ENCODE peak calls at places on chromosomes 6 and 20, in five cellular contexts. One of them, this sample, is unnamed.
A peak's percentile ranks its signal among the peaks of the same experiment; 100 is the strongest.

GRCh38 chr6:3438190-3439167 is 18.4 kb downstream of the SLC22A23 start:
- DNase-seq in A673: peak; percentile 81
- DNase-seq in CD8-positive, alpha-beta T cell: no peak
- DNase-seq in thoracic aorta: no peak
- DNase-seq in uterus: no peak
- DNase-seq in this sample: no peak

GRCh38 chr6:121222656-121223055 is 111.6 kb downstream of the TBC1D32 start:
- DNase-seq in thoracic aorta: no peak
- DNase-seq in CD8-positive, alpha-beta T cell: no peak
- DNase-seq in uterus: no peak
- DNase-seq in A673: peak; percentile 36
- DNase-seq in this sample: no peak

GRCh38 chr20:45469336-45470261 is at the start of gene WFDC2:
- DNase-seq in CD8-positive, alpha-beta T cell: no peak
- DNase-seq in thoracic aorta: no peak
- DNase-seq in uterus: no peak
- DNase-seq in A673: no peak
- DNase-seq in this sample: no peak

GRCh38 chr6:89260310-89260709 is 43.2 kb upstream of the GABRR1 start:
- DNase-seq in uterus: no peak
- DNase-seq in CD8-positive, alpha-beta T cell: no peak
- DNase-seq in A673: no peak
- DNase-seq in thoracic aorta: no peak
- DNase-seq in this sample: no peak

GRCh38 chr20:37972256-37973058 is 60.8 kb downstream of the TTI1 start:
- DNase-seq in CD8-positive, alpha-beta T cell: no peak
- DNase-seq in A673: no peak
- DNase-seq in thoracic aorta: no peak
- DNase-seq in uterus: no peak
- DNase-seq in this sample: no peak

GRCh38 chr6:22756365-22756764 is 187.0 kb downstream of the HDGFL1 start:
- DNase-seq in CD8-positive, alpha-beta T cell: no peak
- DNase-seq in A673: no peak
- DNase-seq in uterus: no peak
- DNase-seq in thoracic aorta: no peak
- DNase-seq in this sample: no peak

GRCh38 chr6:91020741-91021140 is 433.9 kb upstream of the MAP3K7 start:
- DNase-seq in uterus: no peak
- DNase-seq in A673: no peak
- DNase-seq in thoracic aorta: no peak
- DNase-seq in CD8-positive, alpha-beta T cell: no peak
- DNase-seq in this sample: no peak

GRCh38 chr6:170020041-170020583 is 268.7 kb downstream of the ERMARD start:
- DNase-seq in CD8-positive, alpha-beta T cell: no peak
- DNase-seq in uterus: peak; percentile 6
- DNase-seq in thoracic aorta: no peak
- DNase-seq in A673: no peak
- DNase-seq in this sample: no peak

GRCh38 chr6:92497281-92497680 is 922.1 kb downstream of the EPHA7 start:
- DNase-seq in A673: no peak
- DNase-seq in CD8-positive, alpha-beta T cell: no peak
- DNase-seq in uterus: no peak
- DNase-seq in thoracic aorta: no peak
- DNase-seq in this sample: no peak

GRCh38 chr6:119620846-119621570 is 271.4 kb upstream of the MAN1A1 start:
- DNase-seq in CD8-positive, alpha-beta T cell: no peak
- DNase-seq in A673: no peak
- DNase-seq in thoracic aorta: no peak
- DNase-seq in uterus: no peak
- DNase-seq in this sample: no peak

GRCh38 chr6:63599243-63599642 is 27.0 kb downstream of the LOC128125822 start:
- DNase-seq in CD8-positive, alpha-beta T cell: no peak
- DNase-seq in thoracic aorta: no peak
- DNase-seq in uterus: no peak
- DNase-seq in A673: no peak
- DNase-seq in this sample: no peak

GRCh38 chr20:64164123-64164836 is at the start of gene MYT1:
- DNase-seq in uterus: no peak
- DNase-seq in thoracic aorta: no peak
- DNase-seq in CD8-positive, alpha-beta T cell: no peak
- DNase-seq in A673: no peak
- DNase-seq in this sample: no peak

GRCh38 chr6:17628873-17629272 is 28.8 kb downstream of the FAM8A1 start:
- DNase-seq in CD8-positive, alpha-beta T cell: no peak
- DNase-seq in A673: no peak
- DNase-seq in uterus: no peak
- DNase-seq in thoracic aorta: no peak
- DNase-seq in this sample: no peak

GRCh38 chr20:53692465-53693067 is 98.9 kb upstream of the ZNF217 start:
- DNase-seq in uterus: peak; percentile 27
- DNase-seq in thoracic aorta: peak; percentile 28
- DNase-seq in CD8-positive, alpha-beta T cell: no peak
- DNase-seq in A673: peak; percentile 26
- DNase-seq in this sample: no peak

GRCh38 chr6:21999012-21999528 is 297.8 kb downstream of the PRL start:
- DNase-seq in uterus: no peak
- DNase-seq in A673: peak; percentile 78
- DNase-seq in CD8-positive, alpha-beta T cell: no peak
- DNase-seq in thoracic aorta: no peak
- DNase-seq in this sample: no peak

GRCh38 chr6:129844118-129844891 is 16.8 kb downstream of the TMEM244 start:
- DNase-seq in A673: peak; percentile 89
- DNase-seq in uterus: no peak
- DNase-seq in thoracic aorta: no peak
- DNase-seq in CD8-positive, alpha-beta T cell: no peak
- DNase-seq in this sample: peak; percentile 35

GRCh38 chr6:40347571-40348011 is 239.6 kb downstream of the LRFN2 start:
- DNase-seq in CD8-positive, alpha-beta T cell: no peak
- DNase-seq in uterus: no peak
- DNase-seq in thoracic aorta: no peak
- DNase-seq in A673: no peak
- DNase-seq in this sample: no peak

GRCh38 chr6:56741472-56741871 is 98.8 kb upstream of the DST start:
- DNase-seq in uterus: no peak
- DNase-seq in thoracic aorta: no peak
- DNase-seq in A673: no peak
- DNase-seq in CD8-positive, alpha-beta T cell: no peak
- DNase-seq in this sample: no peak

GRCh38 chr6:29424168-29424567 is 9.4 kb downstream of the OR12D1 start:
- DNase-seq in thoracic aorta: no peak
- DNase-seq in CD8-positive, alpha-beta T cell: no peak
- DNase-seq in A673: no peak
- DNase-seq in uterus: no peak
- DNase-seq in this sample: peak; percentile 7

GRCh38 chr6:33860706-33861474 is 57.1 kb upstream of the MLN start:
- DNase-seq in CD8-positive, alpha-beta T cell: no peak
- DNase-seq in uterus: no peak
- DNase-seq in A673: no peak
- DNase-seq in thoracic aorta: no peak
- DNase-seq in this sample: no peak

GRCh38 chr20:2331092-2331491 is 35.3 kb downstream of the TGM3 start:
- DNase-seq in CD8-positive, alpha-beta T cell: no peak
- DNase-seq in A673: no peak
- DNase-seq in thoracic aorta: no peak
- DNase-seq in uterus: no peak
- DNase-seq in this sample: no peak

GRCh38 chr20:2331901-2332565 is 36.2 kb downstream of the TGM3 start:
- DNase-seq in uterus: no peak
- DNase-seq in thoracic aorta: no peak
- DNase-seq in A673: no peak
- DNase-seq in CD8-positive, alpha-beta T cell: no peak
- DNase-seq in this sample: no peak

GRCh38 chr20:2329286-2329685 is 33.5 kb downstream of the TGM3 start:
- DNase-seq in uterus: no peak
- DNase-seq in A673: no peak
- DNase-seq in thoracic aorta: no peak
- DNase-seq in CD8-positive, alpha-beta T cell: no peak
- DNase-seq in this sample: no peak

GRCh38 chr20:2327620-2328555 is 32.1 kb downstream of the TGM3 start:
- DNase-seq in uterus: no peak
- DNase-seq in thoracic aorta: no peak
- DNase-seq in CD8-positive, alpha-beta T cell: no peak
- DNase-seq in A673: no peak
- DNase-seq in this sample: no peak

DNA sequence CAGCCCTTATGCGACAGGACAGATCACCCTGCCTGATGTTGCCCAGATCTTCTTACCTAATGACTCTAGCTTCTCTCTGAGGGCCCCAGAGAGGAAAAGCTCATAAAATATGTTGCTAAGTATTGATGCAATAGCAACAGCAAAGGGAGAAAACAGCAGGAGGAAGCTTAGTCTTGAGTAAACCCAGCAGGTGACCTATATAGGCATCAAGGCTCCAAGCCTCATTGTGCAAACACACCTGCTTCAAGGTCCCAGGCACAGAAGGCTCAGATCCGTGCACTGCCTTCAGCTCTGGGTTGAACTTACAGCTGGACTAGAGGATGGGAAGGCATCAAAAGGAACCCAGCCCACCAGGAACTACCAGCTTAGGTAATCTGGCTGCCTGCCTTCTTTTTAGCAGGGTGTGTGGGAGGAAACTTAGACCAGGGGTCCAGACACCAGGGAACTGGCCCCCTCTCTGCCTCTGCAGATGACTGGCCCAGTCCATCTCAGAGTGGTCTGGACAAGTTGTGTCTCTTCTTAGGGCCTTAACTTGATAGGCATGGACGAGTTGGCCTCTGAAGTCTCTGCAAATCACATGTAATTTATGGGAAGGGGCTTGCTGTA is 34.4 kb downstream of the TGM3 start:
- DNase-seq in A673: peak; percentile 15
- DNase-seq in uterus: no peak
- DNase-seq in thoracic aorta: no peak
- DNase-seq in CD8-positive, alpha-beta T cell: no peak
- DNase-seq in this sample: no peak
- H3K27ac ChIP-seq in A673: no peak overlapping the region
- H3K27ac ChIP-seq in uterus: no peak overlapping the region
- H3K27ac ChIP-seq in thoracic aorta: no peak overlapping the region
- H3K27ac ChIP-seq in CD8-positive, alpha-beta T cell: no peak overlapping the region
- H3K27ac ChIP-seq in this sample: no peak overlapping the region

GRCh38 chr6:75334266-75335040 is 49.9 kb upstream of the TMEM30A start:
- DNase-seq in CD8-positive, alpha-beta T cell: no peak
- DNase-seq in uterus: no peak
- DNase-seq in A673: peak; percentile 62
- DNase-seq in thoracic aorta: no peak
- DNase-seq in this sample: peak; percentile 94
- H3K4me3 ChIP-seq in CD8-positive, alpha-beta T cell: no peak overlapping the region
- H3K4me3 ChIP-seq in uterus: no peak overlapping the region
- H3K4me3 ChIP-seq in A673: no peak overlapping the region
- H3K4me3 ChIP-seq in thoracic aorta: peak overlapping the region; percentile 42
- H3K4me3 ChIP-seq in this sample: no peak overlapping the region

GRCh38 chr6:152240983-152241766 is 396.0 kb downstream of the SYNE1 start:
- DNase-seq in A673: no peak
- DNase-seq in thoracic aorta: no peak
- DNase-seq in uterus: peak; percentile 39
- DNase-seq in CD8-positive, alpha-beta T cell: no peak
- DNase-seq in this sample: no peak

GRCh38 chr6:152244998-152245630 is 392.0 kb downstream of the SYNE1 start:
- DNase-seq in thoracic aorta: no peak
- DNase-seq in uterus: no peak
- DNase-seq in CD8-positive, alpha-beta T cell: no peak
- DNase-seq in A673: no peak
- DNase-seq in this sample: no peak

GRCh38 chr6:152236370-152237097 is 400.6 kb downstream of the SYNE1 start:
- DNase-seq in A673: no peak
- DNase-seq in CD8-positive, alpha-beta T cell: no peak
- DNase-seq in thoracic aorta: no peak
- DNase-seq in uterus: no peak
- DNase-seq in this sample: no peak

DNA sequence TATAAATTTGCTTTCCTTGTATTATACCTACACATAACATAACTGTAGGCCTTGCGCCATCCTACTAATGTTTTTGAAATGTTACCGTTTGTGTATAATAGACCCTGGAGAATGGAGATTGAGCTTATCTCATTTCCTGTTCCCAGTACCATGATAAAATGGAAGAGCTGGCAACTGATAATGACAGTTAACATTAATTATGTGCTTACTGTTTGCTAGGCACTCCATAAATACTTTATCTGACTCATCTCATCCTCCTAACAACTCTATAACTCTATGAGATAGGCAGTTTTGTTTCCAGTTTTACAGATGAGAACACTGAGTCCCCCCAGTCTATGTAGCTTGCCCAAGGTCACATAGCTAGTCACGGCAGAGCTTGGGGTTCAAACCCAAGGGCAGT is 396.7 kb downstream of the SYNE1 start:
- DNase-seq in uterus: no peak
- DNase-seq in CD8-positive, alpha-beta T cell: no peak
- DNase-seq in thoracic aorta: no peak
- DNase-seq in A673: peak; percentile 3
- DNase-seq in this sample: no peak
- H3K27ac ChIP-seq in uterus: peak overlapping the region; percentile 85
- H3K27ac ChIP-seq in CD8-positive, alpha-beta T cell: no peak overlapping the region
- H3K27ac ChIP-seq in thoracic aorta: peak overlapping the region; percentile 38
- H3K27ac ChIP-seq in A673: no peak overlapping the region
- H3K27ac ChIP-seq in this sample: no peak overlapping the region

DNA sequence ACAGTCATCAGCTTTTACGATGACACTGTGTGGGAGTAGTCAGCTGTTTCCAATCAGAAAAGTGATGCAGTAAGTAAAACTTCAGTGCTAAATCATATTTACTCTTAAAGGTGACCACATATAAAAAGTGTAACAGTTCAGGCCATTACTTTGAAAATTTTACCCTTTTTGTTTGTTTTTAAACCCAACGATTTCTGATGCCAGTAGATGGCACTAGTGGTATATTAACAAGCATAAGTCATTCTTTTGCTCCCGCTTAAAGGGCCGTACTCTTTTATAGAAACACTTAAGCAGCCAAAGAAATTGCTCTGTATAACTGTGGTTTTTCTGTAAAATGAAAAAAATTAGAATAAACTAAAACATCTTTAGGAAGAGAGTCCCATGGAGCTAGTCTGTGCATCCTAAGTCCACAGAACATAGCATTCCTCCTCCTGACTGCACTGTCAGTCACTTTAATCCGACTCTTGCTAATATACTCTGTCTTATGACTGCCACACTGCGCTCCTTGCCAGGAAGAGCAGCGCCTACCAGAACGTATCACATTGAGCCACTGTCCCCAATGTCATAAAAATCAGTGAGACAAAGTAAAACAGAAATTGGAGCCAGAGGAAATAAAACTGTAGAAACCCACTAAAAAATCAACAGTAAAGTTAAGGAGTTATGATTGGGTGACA is 25.1 kb downstream of the HEBP2 start:
- DNase-seq in A673: peak; percentile 70
- DNase-seq in CD8-positive, alpha-beta T cell: no peak
- DNase-seq in thoracic aorta: no peak
- DNase-seq in uterus: no peak
- DNase-seq in this sample: no peak
- H3K4me3 ChIP-seq in A673: no peak overlapping the region
- H3K4me3 ChIP-seq in CD8-positive, alpha-beta T cell: no peak overlapping the region
- H3K4me3 ChIP-seq in thoracic aorta: no peak overlapping the region
- H3K4me3 ChIP-seq in uterus: no peak overlapping the region
- H3K4me3 ChIP-seq in this sample: no peak overlapping the region

GRCh38 chr20:62067547-62068260 is 2.0 kb upstream of the TAF4 start:
- DNase-seq in uterus: no peak
- DNase-seq in thoracic aorta: no peak
- DNase-seq in CD8-positive, alpha-beta T cell: no peak
- DNase-seq in A673: no peak
- DNase-seq in this sample: no peak
- H3K27ac ChIP-seq in uterus: no peak overlapping the region
- H3K27ac ChIP-seq in thoracic aorta: peak overlapping the region; percentile 91
- H3K27ac ChIP-seq in CD8-positive, alpha-beta T cell: no peak overlapping the region
- H3K27ac ChIP-seq in A673: no peak overlapping the region
- H3K27ac ChIP-seq in this sample: no peak overlapping the region

GRCh38 chr6:110357298-110357695 is 852 bp downstream of the METTL24 start:
- DNase-seq in uterus: peak; percentile 47
- DNase-seq in A673: peak; percentile 56
- DNase-seq in thoracic aorta: no peak
- DNase-seq in CD8-positive, alpha-beta T cell: no peak
- DNase-seq in this sample: no peak
- H3K4me3 ChIP-seq in uterus: peak overlapping the region; percentile 45
- H3K4me3 ChIP-seq in A673: peak overlapping the region; percentile 51
- H3K4me3 ChIP-seq in thoracic aorta: peak overlapping the region; percentile 83
- H3K4me3 ChIP-seq in CD8-positive, alpha-beta T cell: peak overlapping the region; percentile 57
- H3K4me3 ChIP-seq in this sample: peak overlapping the region; percentile 80